ENCODE peak calls at places on chromosome X, in five cellular contexts. One of them, this sample, is unnamed. For H3K4me1, the result is how much of the 10 kb centered on the place peaks cover.

GRCh38 chrX:77009691-77010090 is 437.5 kb upstream of the FGF16 start:
- DNase-seq in astrocyte: peak
- DNase-seq in BE2C: no peak
- DNase-seq in Peyer's patch: no peak
- DNase-seq in fibroblast of lung: peak
- DNase-seq in this sample: no peak

GRCh38 chrX:143095311-143095710 is 69.6 kb downstream of the SPANXN4 start:
- DNase-seq in astrocyte: no peak
- DNase-seq in BE2C: no peak
- DNase-seq in Peyer's patch: no peak
- DNase-seq in fibroblast of lung: no peak
- DNase-seq in this sample: no peak

GRCh38 chrX:122586831-122587230 is 597.2 kb upstream of the GRIA3 start:
- DNase-seq in astrocyte: peak
- DNase-seq in BE2C: no peak
- DNase-seq in Peyer's patch: no peak
- DNase-seq in fibroblast of lung: no peak
- DNase-seq in this sample: no peak

GRCh38 chrX:13270360-13270759 is 49.5 kb downstream of the ATXN3L start:
- DNase-seq in astrocyte: no peak
- DNase-seq in BE2C: no peak
- DNase-seq in Peyer's patch: no peak
- DNase-seq in fibroblast of lung: no peak
- DNase-seq in this sample: no peak

GRCh38 chrX:135416546-135416945 is 5.2 kb upstream of the SMIM10L2A start:
- DNase-seq in astrocyte: no peak
- DNase-seq in BE2C: no peak
- DNase-seq in Peyer's patch: no peak
- DNase-seq in fibroblast of lung: no peak
- DNase-seq in this sample: no peak

GRCh38 chrX:15761564-15762191 is 23.6 kb downstream of the CA5B start:
- DNase-seq in astrocyte: no peak
- DNase-seq in BE2C: peak
- DNase-seq in Peyer's patch: no peak
- DNase-seq in fibroblast of lung: peak
- DNase-seq in this sample: peak

GRCh38 chrX:45485682-45486081 is 285.0 kb upstream of the DIPK2B start:
- DNase-seq in astrocyte: no peak
- DNase-seq in BE2C: no peak
- DNase-seq in Peyer's patch: no peak
- DNase-seq in fibroblast of lung: no peak
- DNase-seq in this sample: no peak

GRCh38 chrX:48470110-48470832 is at the start of gene SLC38A5:
- DNase-seq in astrocyte: no peak
- DNase-seq in BE2C: no peak
- DNase-seq in Peyer's patch: no peak
- DNase-seq in fibroblast of lung: no peak
- DNase-seq in this sample: no peak

GRCh38 chrX:149512225-149512885 is 7.2 kb upstream of the IDS start:
- DNase-seq in astrocyte: no peak
- DNase-seq in BE2C: peak
- DNase-seq in Peyer's patch: peak
- DNase-seq in fibroblast of lung: peak
- DNase-seq in this sample: no peak

GRCh38 chrX:69321006-69321655 is 155.9 kb upstream of the PJA1 start:
- DNase-seq in astrocyte: no peak
- DNase-seq in BE2C: no peak
- DNase-seq in Peyer's patch: no peak
- DNase-seq in fibroblast of lung: no peak
- DNase-seq in this sample: no peak

GRCh38 chrX:153450114-153450948 is 4.5 kb upstream of the TREX2 start:
- DNase-seq in astrocyte: no peak
- DNase-seq in BE2C: no peak
- DNase-seq in Peyer's patch: no peak
- DNase-seq in fibroblast of lung: no peak
- DNase-seq in this sample: no peak

GRCh38 chrX:48278958-48279357 is 23.8 kb downstream of the SSX1 start:
- DNase-seq in astrocyte: no peak
- DNase-seq in BE2C: peak
- DNase-seq in Peyer's patch: no peak
- DNase-seq in fibroblast of lung: no peak
- DNase-seq in this sample: no peak

GRCh38 chrX:33134164-33134563 is 77.2 kb downstream of the DMD start:
- DNase-seq in astrocyte: no peak
- DNase-seq in BE2C: no peak
- DNase-seq in Peyer's patch: no peak
- DNase-seq in fibroblast of lung: no peak
- DNase-seq in this sample: no peak

GRCh38 chrX:9312922-9313867 is 151.7 kb upstream of the TBL1X start:
- DNase-seq in astrocyte: no peak
- DNase-seq in BE2C: peak
- DNase-seq in Peyer's patch: peak
- DNase-seq in fibroblast of lung: no peak
- DNase-seq in this sample: peak

GRCh38 chrX:2495595-2495994 is 5.2 kb downstream of the DHRSX start:
- DNase-seq in astrocyte: no peak
- DNase-seq in BE2C: no peak
- DNase-seq in Peyer's patch: no peak
- DNase-seq in fibroblast of lung: no peak
- DNase-seq in this sample: no peak

GRCh38 chrX:82087699-82088098 is 885.8 kb downstream of the SH3BGRL start:
- DNase-seq in astrocyte: no peak
- DNase-seq in BE2C: no peak
- DNase-seq in Peyer's patch: no peak
- DNase-seq in fibroblast of lung: no peak
- DNase-seq in this sample: no peak

GRCh38 chrX:85375333-85375738 is 4.1 kb downstream of the POF1B start:
- DNase-seq in astrocyte: no peak
- DNase-seq in BE2C: peak
- DNase-seq in Peyer's patch: no peak
- DNase-seq in fibroblast of lung: no peak
- DNase-seq in this sample: no peak

GRCh38 chrX:85381602-85382001 is 2.1 kb upstream of the POF1B start:
- DNase-seq in astrocyte: no peak
- DNase-seq in BE2C: no peak
- DNase-seq in Peyer's patch: no peak
- DNase-seq in fibroblast of lung: no peak
- DNase-seq in this sample: no peak

DNA sequence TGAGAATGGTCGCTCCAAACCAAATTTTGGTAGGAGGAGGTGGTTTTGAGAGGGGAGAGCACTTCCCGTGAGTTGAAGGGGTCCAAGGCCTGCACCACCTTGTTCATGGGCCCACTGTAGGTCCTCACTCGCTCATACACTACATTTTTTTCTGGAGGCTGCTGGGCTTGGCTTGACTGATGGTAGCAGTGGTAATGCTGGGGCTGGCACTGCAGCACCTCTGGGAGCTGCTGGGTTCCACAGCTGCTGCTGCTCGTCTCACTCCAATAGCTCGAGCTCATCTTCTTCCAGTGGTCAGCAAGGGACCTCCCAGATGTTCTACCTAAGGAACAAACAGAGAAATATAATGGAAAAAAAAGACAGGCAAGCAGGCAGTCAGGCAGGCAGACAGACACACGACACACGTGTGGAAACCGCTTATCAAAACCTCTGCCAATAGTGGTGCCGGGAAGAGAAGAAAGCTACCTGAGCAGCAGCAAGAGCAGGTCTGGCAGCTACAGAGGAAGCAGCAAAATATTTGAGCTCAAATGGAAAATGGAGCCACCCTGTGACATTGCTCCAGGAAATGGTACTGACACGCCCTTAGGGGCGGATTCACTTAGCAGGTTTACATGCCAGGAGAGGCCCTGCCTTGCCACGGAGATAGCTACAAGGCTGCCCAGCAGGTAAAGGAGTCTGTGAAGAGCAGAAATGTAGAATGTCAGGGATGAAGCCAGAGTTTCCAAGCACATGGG is at the start of gene POF1B:
- DNase-seq in astrocyte: no peak
- DNase-seq in BE2C: no peak
- DNase-seq in Peyer's patch: peak
- DNase-seq in fibroblast of lung: no peak
- DNase-seq in this sample: no peak
- H3K4me3 ChIP-seq in astrocyte: no peak
- H3K4me3 ChIP-seq in BE2C: no peak
- H3K4me3 ChIP-seq in Peyer's patch: peak
- H3K4me3 ChIP-seq in fibroblast of lung: no peak
- H3K4me3 ChIP-seq in this sample: no peak

GRCh38 chrX:29113221-29113620 is 526.0 kb downstream of the IL1RAPL1 start:
- DNase-seq in astrocyte: no peak
- DNase-seq in BE2C: no peak
- DNase-seq in Peyer's patch: no peak
- DNase-seq in fibroblast of lung: no peak
- DNase-seq in this sample: no peak

GRCh38 chrX:29107231-29107630 is 520.0 kb downstream of the IL1RAPL1 start:
- DNase-seq in astrocyte: no peak
- DNase-seq in BE2C: no peak
- DNase-seq in Peyer's patch: no peak
- DNase-seq in fibroblast of lung: no peak
- DNase-seq in this sample: no peak

DNA sequence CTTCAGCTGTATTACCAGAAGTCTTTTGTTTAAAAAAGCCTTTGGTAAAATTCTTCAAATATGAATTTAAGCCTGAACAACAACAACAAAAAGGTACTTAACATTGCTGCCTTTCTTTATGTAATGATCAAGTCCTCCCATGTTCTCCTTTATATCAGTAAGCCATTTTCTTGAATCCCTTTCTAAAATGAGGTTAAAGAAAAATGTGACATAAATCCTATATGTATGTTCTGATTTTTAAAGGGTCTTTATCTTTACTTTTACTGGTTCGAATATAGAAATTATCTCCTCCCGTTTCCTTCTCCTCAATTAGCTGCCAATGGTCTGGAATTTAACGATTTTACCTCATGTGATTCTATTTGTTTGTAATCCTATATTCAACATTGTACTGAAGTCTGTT is 522.8 kb downstream of the IL1RAPL1 start:
- DNase-seq in astrocyte: no peak
- DNase-seq in BE2C: no peak
- DNase-seq in Peyer's patch: no peak
- DNase-seq in fibroblast of lung: no peak
- DNase-seq in this sample: no peak
- H3K4me1 ChIP-seq in astrocyte: under half
- H3K4me1 ChIP-seq in BE2C: under half
- H3K4me1 ChIP-seq in Peyer's patch: under half
- H3K4me1 ChIP-seq in fibroblast of lung: under half
- H3K4me1 ChIP-seq in this sample: under half

DNA sequence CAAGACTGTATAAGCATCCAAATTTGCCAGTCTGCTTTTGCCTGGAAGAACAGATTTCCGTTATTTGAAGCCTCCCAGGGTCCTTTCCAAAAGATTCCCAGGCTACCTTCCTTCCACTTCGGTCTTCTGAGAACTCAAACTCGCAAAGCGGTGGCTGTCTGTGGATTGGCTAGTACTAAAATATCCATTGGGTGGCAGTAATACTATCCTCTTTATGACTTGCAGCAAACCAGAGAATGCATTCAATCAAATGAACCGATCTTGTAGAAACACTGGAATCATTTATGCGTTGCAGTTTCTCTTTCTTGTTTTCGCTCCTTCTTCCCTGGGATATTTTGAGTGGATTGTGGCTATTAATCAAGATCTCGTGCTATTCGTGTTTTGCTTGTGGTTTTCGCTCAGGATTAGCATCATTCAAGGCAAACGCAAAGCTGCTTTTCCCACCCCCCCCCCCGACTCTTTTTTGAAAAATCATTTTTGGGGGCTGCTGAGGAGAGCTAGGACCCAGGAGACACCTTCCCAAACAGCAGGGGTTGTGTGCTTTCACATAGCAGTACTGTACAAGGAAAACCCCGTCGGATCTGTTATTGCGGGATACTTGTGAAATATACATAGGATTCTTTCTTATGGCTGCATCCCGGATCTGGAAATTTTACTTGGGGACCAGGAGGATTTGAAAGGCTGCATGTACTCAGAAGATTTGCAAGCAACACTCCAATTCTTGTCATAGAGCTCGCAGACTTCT is at the start of gene IL1RAPL1:
- DNase-seq in astrocyte: peak
- DNase-seq in BE2C: no peak
- DNase-seq in Peyer's patch: no peak
- DNase-seq in fibroblast of lung: peak
- DNase-seq in this sample: no peak
- TF ChIP-seq CTCF in astrocyte: no peak
- TF ChIP-seq CTCF in BE2C: peak
- TF ChIP-seq CTCF in Peyer's patch: no peak
- TF ChIP-seq CTCF in fibroblast of lung: peak
- TF ChIP-seq CTCF in this sample: no peak

GRCh38 chrX:154748712-154749339 is 2.1 kb downstream of the GAB3 start:
- DNase-seq in astrocyte: no peak
- DNase-seq in BE2C: peak
- DNase-seq in Peyer's patch: no peak
- DNase-seq in fibroblast of lung: peak
- DNase-seq in this sample: peak
- H3K4me3 ChIP-seq in astrocyte: no peak
- H3K4me3 ChIP-seq in BE2C: no peak
- H3K4me3 ChIP-seq in Peyer's patch: peak
- H3K4me3 ChIP-seq in fibroblast of lung: no peak
- H3K4me3 ChIP-seq in this sample: no peak

GRCh38 chrX:17078031-17078730 is 131.7 kb downstream of the REPS2 start:
- DNase-seq in astrocyte: peak
- DNase-seq in BE2C: no peak
- DNase-seq in Peyer's patch: no peak
- DNase-seq in fibroblast of lung: peak
- DNase-seq in this sample: no peak

GRCh38 chrX:17075004-17075403 is 128.5 kb downstream of the REPS2 start:
- DNase-seq in astrocyte: no peak
- DNase-seq in BE2C: no peak
- DNase-seq in Peyer's patch: no peak
- DNase-seq in fibroblast of lung: no peak
- DNase-seq in this sample: no peak

GRCh38 chrX:17081535-17081934 is 135.1 kb downstream of the REPS2 start:
- DNase-seq in astrocyte: no peak
- DNase-seq in BE2C: no peak
- DNase-seq in Peyer's patch: no peak
- DNase-seq in fibroblast of lung: no peak
- DNase-seq in this sample: no peak

GRCh38 chrX:17081969-17082368 is 135.5 kb downstream of the REPS2 start:
- DNase-seq in astrocyte: no peak
- DNase-seq in BE2C: no peak
- DNase-seq in Peyer's patch: no peak
- DNase-seq in fibroblast of lung: no peak
- DNase-seq in this sample: no peak

DNA sequence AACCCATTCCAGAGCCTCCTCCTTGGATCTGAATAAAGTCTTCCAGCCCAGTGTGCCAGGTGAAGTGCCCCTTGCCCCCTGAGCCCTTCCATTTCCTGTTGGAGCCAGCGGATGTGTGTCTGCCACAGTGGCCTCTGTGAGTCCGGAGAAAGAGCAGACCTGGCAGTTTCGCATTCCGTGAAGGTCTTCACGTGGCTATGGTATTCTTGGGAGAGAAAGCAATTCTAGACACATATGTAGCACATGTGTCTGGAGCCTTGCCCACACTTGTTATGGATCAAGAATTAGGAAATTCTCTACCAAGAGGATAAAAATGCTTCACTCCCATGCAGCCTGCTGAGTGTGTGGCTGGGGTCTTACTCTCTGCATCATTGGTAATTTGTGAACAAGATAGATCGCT is 130.9 kb downstream of the REPS2 start:
- DNase-seq in astrocyte: no peak
- DNase-seq in BE2C: no peak
- DNase-seq in Peyer's patch: no peak
- DNase-seq in fibroblast of lung: no peak
- DNase-seq in this sample: no peak
- H3K4me1 ChIP-seq in astrocyte: under half
- H3K4me1 ChIP-seq in BE2C: under half
- H3K4me1 ChIP-seq in Peyer's patch: under half
- H3K4me1 ChIP-seq in fibroblast of lung: under half
- H3K4me1 ChIP-seq in this sample: under half